ENCODE peak calls at places on chromosome 16, in four cellular contexts. P is AG04449, U is Calu3, E is prostate gland. L is an unnamed sample.

GRCh38 chr16:4477966-4478365 is 1.8 kb downstream of the HMOX2 start:
- DNase-seq in U (peak; percentile 52), E (no peak), P (no peak), L (peak; percentile 56)

GRCh38 chr16:47519037-47519436 is 57.9 kb downstream of the PHKB start:
- DNase-seq in U (no peak), E (no peak), P (no peak), L (no peak)

GRCh38 chr16:2963074-2963610 is 933 bp upstream of the KREMEN2 start:
- DNase-seq in U (no peak), P (no peak), E (no peak), L (no peak)

GRCh38 chr16:13529193-13529982 is 390.6 kb upstream of the ERCC4 start:
- DNase-seq in E (no peak), U (no peak), P (no peak), L (no peak)

GRCh38 chr16:48123104-48123788 is 32.5 kb downstream of the ABCC12 start:
- DNase-seq in E (no peak), U (peak; percentile 49), P (peak; percentile 98), L (no peak)

GRCh38 chr16:29862383-29862883 is 593 bp downstream of the CDIPT start:
- DNase-seq in U (peak; percentile 62), P (no peak), E (peak; percentile 39), L (peak; percentile 21)

GRCh38 chr16:89701425-89702406 is at the start of gene SPATA2L:
- DNase-seq in U (peak; percentile 99), P (no peak), E (peak; percentile 96), L (peak; percentile 91)

GRCh38 chr16:83199012-83199411 is 572.2 kb downstream of the CDH13 start:
- DNase-seq in E (no peak), P (no peak), U (no peak), L (no peak)

GRCh38 chr16:2933701-2934100 is 22.0 kb downstream of the FLYWCH1 start:
- DNase-seq in U (no peak), E (no peak), P (no peak), L (no peak)

GRCh38 chr16:68524069-68524820 is 14.8 kb upstream of the ZFP90 start:
- DNase-seq in U (no peak), E (no peak), P (no peak), L (no peak)

GRCh38 chr16:57801856-57802634 is at the start of gene KIFC3:
- DNase-seq in U (peak; percentile 86), E (peak; percentile 52), P (no peak), L (peak; percentile 76)

GRCh38 chr16:1548727-1549126 is 15.3 kb downstream of the TMEM204 start:
- DNase-seq in E (peak; percentile 84), P (no peak), U (no peak), L (no peak)

GRCh38 chr16:48536600-48537200 is 73.3 kb downstream of the N4BP1 start:
- DNase-seq in P (no peak), E (no peak), U (no peak), L (no peak)

GRCh38 chr16:56193951-56194726 is 2.9 kb downstream of the GNAO1 start:
- DNase-seq in P (no peak), E (peak; percentile 78), U (no peak), L (peak; percentile 98)

GRCh38 chr16:67547423-67548264 is 14.7 kb upstream of the CTCF start:
- DNase-seq in P (no peak), E (no peak), U (no peak), L (peak; percentile 63)

GRCh38 chr16:89565506-89566372 is 5.3 kb downstream of the RPL13 start:
- DNase-seq in E (peak; percentile 27), P (no peak), U (peak; percentile 81), L (peak; percentile 56)

GRCh38 chr16:46763147-46763546 is 15.0 kb upstream of the MYLK3 start:
- DNase-seq in E (no peak), P (no peak), U (no peak), L (no peak)

GRCh38 chr16:67248401-67249177 is at the start of gene SLC9A5:
- DNase-seq in P (no peak), U (peak; percentile 48), E (no peak), L (peak; percentile 48)

GRCh38 chr16:27235938-27236245 is 32.6 kb downstream of the KDM8 start:
- DNase-seq in E (no peak), P (no peak), U (no peak), L (no peak)

GRCh38 chr16:81318711-81319110 is 3.9 kb downstream of the GAN start:
- DNase-seq in E (no peak), U (peak; percentile 27), P (no peak), L (no peak)

GRCh38 chr16:51155199-51155607 is 4.1 kb upstream of the SALL1 start:
- DNase-seq in P (no peak), U (no peak), E (no peak), L (peak; percentile 15)

GRCh38 chr16:53080345-53081031 is 25.7 kb downstream of the CHD9 start:
- DNase-seq in U (no peak), E (peak; percentile 76), P (no peak), L (no peak)

GRCh38 chr16:12661656-12662172 is 142.0 kb downstream of the CPPED1 start:
- DNase-seq in E (no peak), P (no peak), U (peak; percentile 49), L (peak; percentile 76)

GRCh38 chr16:85898521-85899442 is at the start of gene IRF8:
- DNase-seq in U (peak; percentile 68), E (peak; percentile 17), P (no peak), L (peak; percentile 67)

GRCh38 chr16:81765111-81765919 is 13.8 kb upstream of the PLCG2 start:
- DNase-seq in P (no peak), E (no peak), U (no peak), L (no peak)

GRCh38 chr16:31085873-31086628 is 2.7 kb downstream of the PRSS53 start:
- DNase-seq in E (no peak), P (no peak), U (no peak), L (no peak)

GRCh38 chr16:31072540-31073072 is 1.4 kb downstream of the ZNF668 start:
- DNase-seq in U (peak; percentile 41), P (no peak), E (no peak), L (peak; percentile 18)

GRCh38 chr16:11665071-11665491 is 3.2 kb upstream of the SNN start:
- DNase-seq in E (no peak), U (no peak), P (no peak), L (no peak)

GRCh38 chr16:2178321-2179106 is 17.9 kb downstream of the CASKIN1 start:
- DNase-seq in U (no peak), P (no peak), E (no peak), L (peak; percentile 72)

GRCh38 chr16:24906199-24906808 is 60.5 kb downstream of the SLC5A11 start:
- DNase-seq in P (no peak), E (no peak), U (no peak), L (no peak)

GRCh38 chr16:81499576-81500380 is 55.2 kb downstream of the CMIP start:
- DNase-seq in P (no peak), E (peak; percentile 26), U (no peak), L (no peak)

GRCh38 chr16:67459858-67460144 is 21.2 kb downstream of the ATP6V0D1 start:
- DNase-seq in E (no peak), P (no peak), U (no peak), L (no peak)

GRCh38 chr16:89712476-89712805 is 8.3 kb downstream of the VPS9D1 start:
- DNase-seq in P (no peak), U (no peak), E (no peak), L (no peak)

GRCh38 chr16:26395700-26396099 is 671.0 kb upstream of the C16orf82 start:
- DNase-seq in E (no peak), P (no peak), U (no peak), L (no peak)

GRCh38 chr16:71258371-71258770 is 27.8 kb upstream of the HYDIN start:
- DNase-seq in E (no peak), U (no peak), P (no peak), L (no peak)

GRCh38 chr16:30588651-30589050 is 3.2 kb upstream of the ZNF785 start:
- DNase-seq in P (no peak), E (no peak), U (no peak), L (no peak)

GRCh38 chr16:69793521-69793920 is 31.4 kb downstream of the WWP2 start:
- DNase-seq in U (no peak), E (no peak), P (no peak), L (no peak)
- TF ChIP-seq CTCF in U (no peak), E (no peak), P (no peak), L (no peak)

GRCh38 chr16:527015-527903 is at the start of gene CAPN15:
- DNase-seq in P (no peak), E (peak; percentile 81), U (peak; percentile 93), L (peak; percentile 86)
- TF ChIP-seq CTCF in P (peak; percentile 31), E (no peak), U (peak; percentile 45), L (peak; percentile 19)

GRCh38 chr16:546909-547770 is 13.1 kb upstream of the PRR35 start:
- DNase-seq in P (no peak), U (no peak), E (peak; percentile 77), L (peak; percentile 61)
- TF ChIP-seq CTCF in P (peak; percentile 42), U (no peak), E (peak; percentile 36), L (peak; percentile 35)

DNA sequence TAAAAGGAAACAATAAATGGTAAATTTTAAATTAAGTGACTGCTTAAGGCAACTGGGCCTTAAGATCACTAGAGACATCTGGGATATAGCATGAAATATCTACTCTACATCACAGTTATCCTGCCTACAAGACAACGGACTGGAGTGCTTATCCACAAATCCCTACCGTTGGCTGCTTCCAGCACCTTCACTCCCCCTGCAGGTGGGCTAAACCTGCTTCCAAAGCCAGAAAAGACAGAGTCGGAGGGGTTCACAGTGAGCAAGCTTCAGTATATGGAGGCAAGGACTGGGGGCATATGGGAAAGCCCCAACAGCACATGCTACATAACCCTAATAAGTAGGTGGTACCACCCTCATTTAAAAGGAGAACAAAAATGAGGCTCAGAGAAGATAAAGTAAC is 45.3 kb downstream of the GRIN2A start:
- DNase-seq in E (no peak), U (no peak), P (no peak), L (no peak)
- TF ChIP-seq CTCF in E (no peak), U (no peak), P (no peak), L (no peak)

DNA sequence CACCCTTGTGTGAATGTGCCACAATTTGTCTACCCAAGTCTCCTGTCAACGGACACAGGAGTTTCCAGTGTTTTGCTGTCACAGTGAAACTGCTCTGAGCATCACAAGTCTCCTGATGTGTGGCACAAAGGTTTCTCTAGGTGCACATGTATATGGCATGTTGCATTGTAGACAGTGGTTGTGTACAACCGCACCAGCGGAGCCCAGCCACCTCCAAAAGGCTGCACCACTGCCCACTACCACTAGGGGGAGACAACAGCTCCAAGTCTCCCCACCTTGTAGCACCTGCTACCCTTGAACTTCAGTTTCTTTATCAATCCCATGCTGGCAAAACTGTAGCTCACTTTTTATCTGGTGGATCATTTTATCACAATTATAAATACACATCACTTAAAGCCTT is 95.5 kb upstream of the ZNF469 start:
- DNase-seq in U (peak; percentile 86), E (no peak), P (no peak), L (no peak)
- TF ChIP-seq CTCF in U (peak; percentile 98), E (peak; percentile 40), P (peak; percentile 23), L (peak; percentile 78)

L was measured in endothelial cell.